ENCODE peak calls at places on chromosomes 11 and 22, in eight cellular contexts. F, Q, B, A, N, G, I and W are unnamed samples.

GRCh38 chr11:113664981-113665710 is 41.0 kb downstream of the TMPRSS5 start:
- DNase-seq in F (no peak), Q (no peak), B (no peak), A (no peak), N (no peak), G (no peak), I (no peak), W (no peak)

GRCh38 chr11:12420706-12421105 is 43.3 kb downstream of the PARVA start:
- DNase-seq in F (no peak), Q (no peak), B (no peak), A (no peak), N (no peak), G (no peak), I (no peak), W (no peak)

GRCh38 chr11:47259178-47259977 is 1.6 kb downstream of the NR1H3 start:
- DNase-seq in F (no peak), Q (no peak), B (peak; percentile 50), A (peak; percentile 59), N (peak; percentile 30), G (peak; percentile 61), I (peak; percentile 77), W (no peak)

GRCh38 chr22:49247194-49247924 is 580.3 kb downstream of the BRD1 start:
- DNase-seq in F (no peak), Q (no peak), B (no peak), A (no peak), N (no peak), G (no peak), I (no peak), W (no peak)

GRCh38 chr11:22510741-22511140 is 114.9 kb downstream of the FANCF start:
- DNase-seq in F (no peak), Q (no peak), B (peak; percentile 30), A (no peak), N (peak; percentile 44), G (peak; percentile 12), I (no peak), W (no peak)

GRCh38 chr22:20624161-20624616 is 116.8 kb downstream of the MED15 start:
- DNase-seq in F (no peak), Q (no peak), B (peak; percentile 4), A (peak; percentile 87), N (peak; percentile 31), G (peak; percentile 8), I (peak; percentile 68), W (no peak)

GRCh38 chr11:129828301-129828836 is 12.7 kb downstream of the TMEM45B start:
- DNase-seq in F (no peak), Q (peak; percentile 67), B (peak; percentile 24), A (no peak), N (no peak), G (no peak), I (no peak), W (no peak)

GRCh38 chr11:22787565-22788162 is 41.9 kb downstream of the SVIP start:
- DNase-seq in F (no peak), Q (no peak), B (peak; percentile 76), A (peak; percentile 41), N (peak; percentile 56), G (peak; percentile 67), I (peak; percentile 39), W (no peak)

GRCh38 chr11:83072689-83073242 is 1.1 kb upstream of the RAB30 start:
- DNase-seq in F (no peak), Q (no peak), B (no peak), A (no peak), N (no peak), G (no peak), I (no peak), W (no peak)

GRCh38 chr11:100827934-100828661 is 141.0 kb downstream of the ARHGAP42 start:
- DNase-seq in F (no peak), Q (no peak), B (peak; percentile 71), A (peak; percentile 6), N (peak; percentile 84), G (peak; percentile 77), I (no peak), W (peak; percentile 24)

GRCh38 chr11:20541503-20541902 is 57.9 kb upstream of the SLC6A5 start:
- DNase-seq in F (no peak), Q (no peak), B (no peak), A (no peak), N (no peak), G (no peak), I (no peak), W (no peak)

GRCh38 chr22:28282346-28282745 is 363.3 kb upstream of the PITPNB start:
- DNase-seq in F (no peak), Q (no peak), B (peak; percentile 60), A (no peak), N (peak; percentile 67), G (peak; percentile 65), I (no peak), W (no peak)

GRCh38 chr11:27423125-27423524 is 49.5 kb downstream of the LGR4 start:
- DNase-seq in F (no peak), Q (no peak), B (peak; percentile 88), A (no peak), N (peak; percentile 80), G (peak; percentile 87), I (no peak), W (no peak)

GRCh38 chr22:31179345-31179744 is 19.4 kb downstream of the RNF185 start:
- DNase-seq in F (no peak), Q (no peak), B (no peak), A (no peak), N (peak; percentile 23), G (no peak), I (no peak), W (no peak)

GRCh38 chr11:128911239-128911638 is 20.1 kb downstream of the KCNJ5 start:
- DNase-seq in F (no peak), Q (no peak), B (no peak), A (no peak), N (no peak), G (no peak), I (no peak), W (no peak)

GRCh38 chr11:12848413-12848812 is 160.7 kb upstream of the RASSF10 start:
- DNase-seq in F (no peak), Q (no peak), B (no peak), A (no peak), N (no peak), G (no peak), I (no peak), W (no peak)

GRCh38 chr11:86515297-86516094 is 140.8 kb downstream of the CCDC81 start:
- DNase-seq in F (no peak), Q (no peak), B (peak; percentile 71), A (no peak), N (peak; percentile 91), G (peak; percentile 82), I (no peak), W (no peak)

GRCh38 chr11:66691311-66691980 is 13.8 kb upstream of the RBM4B start:
- DNase-seq in F (no peak), Q (no peak), B (no peak), A (no peak), N (no peak), G (no peak), I (no peak), W (no peak)

GRCh38 chr11:21912280-21912679 is 280.6 kb upstream of the ANO5 start:
- DNase-seq in F (no peak), Q (no peak), B (no peak), A (no peak), N (no peak), G (no peak), I (no peak), W (no peak)

GRCh38 chr11:17572791-17573460 is 25.9 kb downstream of the OTOG start:
- DNase-seq in F (peak; percentile 31), Q (no peak), B (no peak), A (no peak), N (no peak), G (no peak), I (no peak), W (no peak)

GRCh38 chr11:57459112-57460016 is 964 bp upstream of the RTN4RL2 start:
- DNase-seq in F (no peak), Q (no peak), B (no peak), A (peak; percentile 50), N (peak; percentile 17), G (no peak), I (peak; percentile 52), W (no peak)

GRCh38 chr22:47192106-47192650 is 429.7 kb downstream of the TBC1D22A start:
- DNase-seq in F (peak; percentile 33), Q (no peak), B (no peak), A (no peak), N (no peak), G (no peak), I (no peak), W (no peak)

GRCh38 chr22:47094861-47095330 is 332.4 kb downstream of the TBC1D22A start:
- DNase-seq in F (no peak), Q (no peak), B (peak; percentile 5), A (no peak), N (no peak), G (no peak), I (no peak), W (no peak)

GRCh38 chr11:109040303-109040702 is 375.4 kb downstream of the DDX10 start:
- DNase-seq in F (no peak), Q (no peak), B (no peak), A (no peak), N (no peak), G (no peak), I (no peak), W (no peak)

GRCh38 chr11:128625766-128626165 is 38.4 kb upstream of the ETS1 start:
- DNase-seq in F (no peak), Q (no peak), B (no peak), A (no peak), N (no peak), G (peak; percentile 21), I (peak; percentile 24), W (no peak)

GRCh38 chr22:48407256-48407955 is 1420.3 kb downstream of the BRD1 start:
- DNase-seq in F (no peak), Q (no peak), B (no peak), A (no peak), N (no peak), G (no peak), I (no peak), W (no peak)

GRCh38 chr11:76260296-76260695 is 54.0 kb upstream of the WNT11 start:
- DNase-seq in F (no peak), Q (no peak), B (no peak), A (no peak), N (no peak), G (no peak), I (no peak), W (no peak)

GRCh38 chr22:50503475-50504145 is 3.9 kb downstream of the LMF2 start:
- DNase-seq in F (no peak), Q (no peak), B (no peak), A (peak; percentile 50), N (no peak), G (no peak), I (no peak), W (no peak)
- TF ChIP-seq CTCF in F (no peak), Q (no peak), B (no peak), A (no peak), N (peak; percentile 3), G (no peak), I (no peak), W (no peak)

GRCh38 chr11:2302280-2302843 is 549 bp downstream of the TSPAN32 start:
- DNase-seq in F (no peak), Q (peak; percentile 28), B (no peak), A (peak; percentile 59), N (no peak), G (no peak), I (no peak), W (no peak)
- TF ChIP-seq CTCF in F (no peak), Q (no peak), B (no peak), A (peak; percentile 30), N (no peak), G (no peak), I (no peak), W (no peak)

GRCh38 chr11:620201-620600 is 4.5 kb upstream of the IRF7 start:
- DNase-seq in F (no peak), Q (no peak), B (no peak), A (no peak), N (no peak), G (no peak), I (no peak), W (no peak)
- TF ChIP-seq CTCF in F (no peak), Q (no peak), B (no peak), A (no peak), N (no peak), G (no peak), I (no peak), W (no peak)

GRCh38 chr22:26822300-26822699 is 164.9 kb downstream of the MIAT start:
- DNase-seq in F (no peak), Q (no peak), B (no peak), A (no peak), N (no peak), G (no peak), I (no peak), W (no peak)
- TF ChIP-seq CTCF in F (no peak), Q (no peak), B (no peak), A (no peak), N (no peak), G (peak; percentile 7), I (no peak), W (no peak)